ENCODE peak calls at places on chromosomes 3 and 15, in six cellular contexts. One of them, this sample, is unnamed.

GRCh38 chr3:54262943-54263342 is 140.6 kb downstream of the CACNA2D3 start:
- DNase-seq in HEK293T: no peak
- DNase-seq in activated naive CD8-positive, alpha-beta T cell treated with anti-CD3 and anti-CD28 coated beads, Interleukin-2, amount 50 U/mL, for 24 hours: no peak
- DNase-seq in tibial nerve: no peak
- DNase-seq in cardiac fibroblast: no peak
- DNase-seq in SW 1271: no peak
- DNase-seq in this sample: no peak

GRCh38 chr15:41233367-41233771 is 2.3 kb downstream of the CHP1 start:
- DNase-seq in HEK293T: no peak
- DNase-seq in activated naive CD8-positive, alpha-beta T cell treated with anti-CD3 and anti-CD28 coated beads, Interleukin-2, amount 50 U/mL, for 24 hours: no peak
- DNase-seq in tibial nerve: no peak
- DNase-seq in cardiac fibroblast: peak
- DNase-seq in SW 1271: no peak
- DNase-seq in this sample: no peak

GRCh38 chr15:35455201-35455600 is 90.8 kb downstream of the DPH6 start:
- DNase-seq in HEK293T: no peak
- DNase-seq in activated naive CD8-positive, alpha-beta T cell treated with anti-CD3 and anti-CD28 coated beads, Interleukin-2, amount 50 U/mL, for 24 hours: no peak
- DNase-seq in tibial nerve: no peak
- DNase-seq in cardiac fibroblast: no peak
- DNase-seq in SW 1271: no peak
- DNase-seq in this sample: no peak

GRCh38 chr3:125310623-125311076 is 64.5 kb downstream of the ZNF148 start:
- DNase-seq in HEK293T: no peak
- DNase-seq in activated naive CD8-positive, alpha-beta T cell treated with anti-CD3 and anti-CD28 coated beads, Interleukin-2, amount 50 U/mL, for 24 hours: peak
- DNase-seq in tibial nerve: no peak
- DNase-seq in cardiac fibroblast: no peak
- DNase-seq in SW 1271: no peak
- DNase-seq in this sample: no peak

GRCh38 chr3:192106528-192106927 is 620.8 kb downstream of the FGF12 start:
- DNase-seq in HEK293T: no peak
- DNase-seq in activated naive CD8-positive, alpha-beta T cell treated with anti-CD3 and anti-CD28 coated beads, Interleukin-2, amount 50 U/mL, for 24 hours: no peak
- DNase-seq in tibial nerve: no peak
- DNase-seq in cardiac fibroblast: no peak
- DNase-seq in SW 1271: no peak
- DNase-seq in this sample: no peak

GRCh38 chr3:105365536-105366301 is 990 bp upstream of the ALCAM start:
- DNase-seq in HEK293T: peak
- DNase-seq in activated naive CD8-positive, alpha-beta T cell treated with anti-CD3 and anti-CD28 coated beads, Interleukin-2, amount 50 U/mL, for 24 hours: no peak
- DNase-seq in tibial nerve: peak
- DNase-seq in cardiac fibroblast: peak
- DNase-seq in SW 1271: no peak
- DNase-seq in this sample: no peak

GRCh38 chr15:48086162-48086561 is 34.6 kb upstream of the SLC24A5 start:
- DNase-seq in HEK293T: no peak
- DNase-seq in activated naive CD8-positive, alpha-beta T cell treated with anti-CD3 and anti-CD28 coated beads, Interleukin-2, amount 50 U/mL, for 24 hours: no peak
- DNase-seq in tibial nerve: no peak
- DNase-seq in cardiac fibroblast: no peak
- DNase-seq in SW 1271: no peak
- DNase-seq in this sample: no peak

GRCh38 chr3:15271785-15272381 is 60.5 kb downstream of the SH3BP5 start:
- DNase-seq in HEK293T: no peak
- DNase-seq in activated naive CD8-positive, alpha-beta T cell treated with anti-CD3 and anti-CD28 coated beads, Interleukin-2, amount 50 U/mL, for 24 hours: peak
- DNase-seq in tibial nerve: no peak
- DNase-seq in cardiac fibroblast: no peak
- DNase-seq in SW 1271: no peak
- DNase-seq in this sample: no peak

GRCh38 chr15:76150971-76151598 is 91.3 kb downstream of the TMEM266 start:
- DNase-seq in HEK293T: peak
- DNase-seq in activated naive CD8-positive, alpha-beta T cell treated with anti-CD3 and anti-CD28 coated beads, Interleukin-2, amount 50 U/mL, for 24 hours: peak
- DNase-seq in tibial nerve: peak
- DNase-seq in cardiac fibroblast: peak
- DNase-seq in SW 1271: peak
- DNase-seq in this sample: peak

GRCh38 chr3:10757821-10758130 is 58.3 kb upstream of the SLC6A11 start:
- DNase-seq in HEK293T: no peak
- DNase-seq in activated naive CD8-positive, alpha-beta T cell treated with anti-CD3 and anti-CD28 coated beads, Interleukin-2, amount 50 U/mL, for 24 hours: peak
- DNase-seq in tibial nerve: no peak
- DNase-seq in cardiac fibroblast: no peak
- DNase-seq in SW 1271: no peak
- DNase-seq in this sample: no peak

GRCh38 chr3:150945226-150945625 is 27.3 kb downstream of the CLRN1 start:
- DNase-seq in HEK293T: no peak
- DNase-seq in activated naive CD8-positive, alpha-beta T cell treated with anti-CD3 and anti-CD28 coated beads, Interleukin-2, amount 50 U/mL, for 24 hours: no peak
- DNase-seq in tibial nerve: peak
- DNase-seq in cardiac fibroblast: peak
- DNase-seq in SW 1271: no peak
- DNase-seq in this sample: no peak

GRCh38 chr3:163916596-163917560 is 1161.4 kb downstream of the SI start:
- DNase-seq in HEK293T: peak
- DNase-seq in activated naive CD8-positive, alpha-beta T cell treated with anti-CD3 and anti-CD28 coated beads, Interleukin-2, amount 50 U/mL, for 24 hours: no peak
- DNase-seq in tibial nerve: no peak
- DNase-seq in cardiac fibroblast: no peak
- DNase-seq in SW 1271: peak
- DNase-seq in this sample: no peak

GRCh38 chr15:63234479-63234878 is 42.9 kb upstream of the APH1B start:
- DNase-seq in HEK293T: no peak
- DNase-seq in activated naive CD8-positive, alpha-beta T cell treated with anti-CD3 and anti-CD28 coated beads, Interleukin-2, amount 50 U/mL, for 24 hours: no peak
- DNase-seq in tibial nerve: peak
- DNase-seq in cardiac fibroblast: peak
- DNase-seq in SW 1271: no peak
- DNase-seq in this sample: peak

This sample was measured in uterus.